ENCODE peak calls at places on chromosome 11, in eight cellular contexts. One of them, this sample, is unnamed.

GRCh38 chr11:116170526-116171120 is 602.2 kb downstream of the BUD13 start:
- DNase-seq in astrocyte of the hippocampus: no peak
- DNase-seq in activated B cell treated with CpG ODN at 0.5 μM for 24 hours: no peak
- DNase-seq in SHP77 treated with DMSO at 0.1 percent for 48 hours: peak
- DNase-seq in ELR: no peak
- DNase-seq in sciatic nerve: no peak
- DNase-seq in transverse colon: peak
- DNase-seq in amniotic stem cell: no peak
- DNase-seq in this sample: no peak

GRCh38 chr11:64570341-64570740 is 20.7 kb upstream of the SLC22A12 start:
- DNase-seq in sciatic nerve: no peak
- DNase-seq in amniotic stem cell: no peak
- DNase-seq in astrocyte of the hippocampus: no peak
- DNase-seq in ELR: no peak
- DNase-seq in activated B cell treated with CpG ODN at 0.5 μM for 24 hours: no peak
- DNase-seq in SHP77 treated with DMSO at 0.1 percent for 48 hours: no peak
- DNase-seq in transverse colon: peak
- DNase-seq in this sample: no peak

GRCh38 chr11:2651826-2652237 is 48.0 kb downstream of the KCNQ1OT1 start:
- DNase-seq in SHP77 treated with DMSO at 0.1 percent for 48 hours: no peak
- DNase-seq in sciatic nerve: peak
- DNase-seq in transverse colon: no peak
- DNase-seq in amniotic stem cell: no peak
- DNase-seq in activated B cell treated with CpG ODN at 0.5 μM for 24 hours: no peak
- DNase-seq in astrocyte of the hippocampus: no peak
- DNase-seq in ELR: no peak
- DNase-seq in this sample: no peak

GRCh38 chr11:28770806-28771205 is 662.6 kb downstream of the METTL15 start:
- DNase-seq in amniotic stem cell: no peak
- DNase-seq in transverse colon: no peak
- DNase-seq in astrocyte of the hippocampus: no peak
- DNase-seq in SHP77 treated with DMSO at 0.1 percent for 48 hours: no peak
- DNase-seq in sciatic nerve: no peak
- DNase-seq in activated B cell treated with CpG ODN at 0.5 μM for 24 hours: no peak
- DNase-seq in ELR: no peak
- DNase-seq in this sample: no peak

GRCh38 chr11:78179459-78180071 is 8.9 kb downstream of the KCTD21 start:
- DNase-seq in SHP77 treated with DMSO at 0.1 percent for 48 hours: no peak
- DNase-seq in activated B cell treated with CpG ODN at 0.5 μM for 24 hours: no peak
- DNase-seq in sciatic nerve: no peak
- DNase-seq in astrocyte of the hippocampus: no peak
- DNase-seq in amniotic stem cell: no peak
- DNase-seq in transverse colon: no peak
- DNase-seq in ELR: no peak
- DNase-seq in this sample: no peak

GRCh38 chr11:122784325-122785155 is 53.8 kb upstream of the CRTAM start:
- DNase-seq in ELR: peak
- DNase-seq in sciatic nerve: no peak
- DNase-seq in transverse colon: no peak
- DNase-seq in activated B cell treated with CpG ODN at 0.5 μM for 24 hours: no peak
- DNase-seq in SHP77 treated with DMSO at 0.1 percent for 48 hours: no peak
- DNase-seq in amniotic stem cell: peak
- DNase-seq in astrocyte of the hippocampus: peak
- DNase-seq in this sample: no peak

GRCh38 chr11:79864882-79865281 is 424.1 kb upstream of the TENM4 start:
- DNase-seq in ELR: no peak
- DNase-seq in sciatic nerve: no peak
- DNase-seq in astrocyte of the hippocampus: no peak
- DNase-seq in activated B cell treated with CpG ODN at 0.5 μM for 24 hours: no peak
- DNase-seq in SHP77 treated with DMSO at 0.1 percent for 48 hours: no peak
- DNase-seq in transverse colon: peak
- DNase-seq in amniotic stem cell: no peak
- DNase-seq in this sample: no peak

GRCh38 chr11:56783448-56784041 is 35.0 kb upstream of the OR9G4 start:
- DNase-seq in transverse colon: no peak
- DNase-seq in amniotic stem cell: peak
- DNase-seq in ELR: peak
- DNase-seq in activated B cell treated with CpG ODN at 0.5 μM for 24 hours: no peak
- DNase-seq in SHP77 treated with DMSO at 0.1 percent for 48 hours: no peak
- DNase-seq in sciatic nerve: no peak
- DNase-seq in astrocyte of the hippocampus: peak
- DNase-seq in this sample: no peak

GRCh38 chr11:117199061-117199915 is at the start of gene TAGLN:
- DNase-seq in activated B cell treated with CpG ODN at 0.5 μM for 24 hours: no peak
- DNase-seq in astrocyte of the hippocampus: peak
- DNase-seq in sciatic nerve: peak
- DNase-seq in transverse colon: peak
- DNase-seq in SHP77 treated with DMSO at 0.1 percent for 48 hours: no peak
- DNase-seq in ELR: peak
- DNase-seq in amniotic stem cell: peak
- DNase-seq in this sample: no peak

GRCh38 chr11:9017773-9018172 is 14.0 kb upstream of the NRIP3 start:
- DNase-seq in transverse colon: peak
- DNase-seq in SHP77 treated with DMSO at 0.1 percent for 48 hours: no peak
- DNase-seq in sciatic nerve: peak
- DNase-seq in astrocyte of the hippocampus: no peak
- DNase-seq in amniotic stem cell: no peak
- DNase-seq in activated B cell treated with CpG ODN at 0.5 μM for 24 hours: no peak
- DNase-seq in ELR: no peak
- DNase-seq in this sample: no peak

GRCh38 chr11:1039481-1040427 is 3.2 kb upstream of the MUC6 start:
- DNase-seq in SHP77 treated with DMSO at 0.1 percent for 48 hours: no peak
- DNase-seq in astrocyte of the hippocampus: no peak
- DNase-seq in sciatic nerve: no peak
- DNase-seq in activated B cell treated with CpG ODN at 0.5 μM for 24 hours: no peak
- DNase-seq in amniotic stem cell: no peak
- DNase-seq in transverse colon: no peak
- DNase-seq in ELR: no peak
- DNase-seq in this sample: no peak

GRCh38 chr11:17719028-17719939 is at the start of gene MYOD1:
- DNase-seq in astrocyte of the hippocampus: no peak
- DNase-seq in amniotic stem cell: no peak
- DNase-seq in transverse colon: no peak
- DNase-seq in ELR: peak
- DNase-seq in sciatic nerve: no peak
- DNase-seq in activated B cell treated with CpG ODN at 0.5 μM for 24 hours: no peak
- DNase-seq in SHP77 treated with DMSO at 0.1 percent for 48 hours: no peak
- DNase-seq in this sample: no peak

GRCh38 chr11:96317576-96317975 is 25.4 kb downstream of the MAML2 start:
- DNase-seq in amniotic stem cell: no peak
- DNase-seq in ELR: no peak
- DNase-seq in SHP77 treated with DMSO at 0.1 percent for 48 hours: no peak
- DNase-seq in astrocyte of the hippocampus: no peak
- DNase-seq in activated B cell treated with CpG ODN at 0.5 μM for 24 hours: no peak
- DNase-seq in transverse colon: no peak
- DNase-seq in sciatic nerve: no peak
- DNase-seq in this sample: no peak

This sample was measured in DMS 273 treated with DMSO at 0.1 percent for 48 hours.